ENCODE peak calls at places on chromosomes 12 and 14, in seven cellular contexts. Z is stimulated activated CD4-positive, alpha-beta T cell treated with anti-CD3 and anti-CD28 coated beads, Interleukin-2, amount 100 ng/mL, for 48 hours; P is foreskin melanocyte; L is A673; T is NCI-H2171 treated with DMSO at 0.1 percent for 48 hours; S is anterior cingulate cortex; E is NCI-H510A treated with DMSO at 0.1 percent for 48 hours. C is an unnamed sample.

GRCh38 chr12:132466241-132467188 is 23.4 kb upstream of the FBRSL1 start:
- DNase-seq in T (no peak), S (no peak), L (peak; percentile 35), P (no peak), E (no peak), Z (no peak), C (peak; percentile 99)

GRCh38 chr12:122955151-122955550 is 11.1 kb downstream of the ABCB9 start:
- DNase-seq in L (no peak), T (peak; percentile 54), E (no peak), Z (no peak), S (no peak), P (no peak), C (peak; percentile 90)

GRCh38 chr14:99655521-99655920 is 10.6 kb downstream of the HHIPL1 start:
- DNase-seq in S (no peak), P (no peak), L (no peak), T (no peak), Z (no peak), E (no peak), C (no peak)

GRCh38 chr14:59055439-59056045 is 132.9 kb upstream of the DAAM1 start:
- DNase-seq in S (no peak), P (peak; percentile 46), T (peak; percentile 74), E (peak; percentile 71), L (peak; percentile 56), Z (peak; percentile 3), C (peak; percentile 76)

GRCh38 chr12:122871851-122872785 is 23.8 kb downstream of the VPS37B start:
- DNase-seq in T (peak; percentile 70), E (peak; percentile 80), S (no peak), L (peak; percentile 95), P (peak; percentile 95), Z (peak; percentile 47), C (peak; percentile 33)

GRCh38 chr12:74111688-74112360 is 425.8 kb upstream of the ATXN7L3B start:
- DNase-seq in T (no peak), E (no peak), P (no peak), S (no peak), L (peak; percentile 51), Z (no peak), C (peak; percentile 61)

GRCh38 chr12:24911284-24911791 is 37.6 kb downstream of the BCAT1 start:
- DNase-seq in L (no peak), T (no peak), E (no peak), P (no peak), Z (no peak), S (no peak), C (peak; percentile 88)

GRCh38 chr14:34252227-34252626 is 209.8 kb downstream of the SPTSSA start:
- DNase-seq in P (no peak), E (no peak), Z (no peak), S (no peak), T (no peak), L (no peak), C (no peak)

GRCh38 chr14:35687335-35687939 is 121.7 kb downstream of the RALGAPA1 start:
- DNase-seq in S (no peak), T (peak; percentile 51), L (peak; percentile 70), Z (peak; percentile 15), E (peak; percentile 89), P (peak; percentile 30), C (peak; percentile 74)

GRCh38 chr14:68609012-68609411 is 183.9 kb downstream of the ZFP36L1 start:
- DNase-seq in E (no peak), T (no peak), P (no peak), L (no peak), S (no peak), Z (no peak), C (no peak)

GRCh38 chr12:62983594-62983993 is 48.6 kb upstream of the PPM1H start:
- DNase-seq in Z (no peak), P (no peak), T (no peak), E (no peak), S (no peak), L (peak; percentile 8), C (peak; percentile 9)

GRCh38 chr14:99440278-99440677 is 40.4 kb downstream of the SETD3 start:
- DNase-seq in S (no peak), P (no peak), L (no peak), T (no peak), E (no peak), Z (no peak), C (peak; percentile 25)

GRCh38 chr14:95026851-95027463 is 130.4 kb downstream of the DICER1 start:
- DNase-seq in L (no peak), E (peak; percentile 47), T (no peak), P (no peak), S (no peak), Z (no peak), C (no peak)

GRCh38 chr14:59677771-59678211 is 101.2 kb upstream of the CCDC175 start:
- DNase-seq in Z (no peak), T (no peak), P (no peak), L (no peak), E (no peak), S (no peak), C (no peak)

GRCh38 chr12:12039897-12040296 is 30.8 kb upstream of the BCL2L14 start:
- DNase-seq in T (no peak), P (no peak), E (no peak), S (no peak), Z (no peak), L (no peak), C (no peak)

GRCh38 chr12:58915634-58916033 is 4.7 kb downstream of the LRIG3 start:
- DNase-seq in E (peak; percentile 39), L (peak; percentile 50), Z (no peak), S (no peak), T (peak; percentile 91), P (no peak), C (peak; percentile 38)

GRCh38 chr14:93717222-93717967 is 70.9 kb downstream of the PRIMA1 start:
- DNase-seq in Z (no peak), L (no peak), S (no peak), T (no peak), E (no peak), P (no peak), C (no peak)

GRCh38 chr12:51730745-51731144 is 117.8 kb downstream of the FIGNL2 start:
- DNase-seq in S (no peak), E (no peak), P (no peak), L (no peak), T (no peak), Z (no peak), C (no peak)

GRCh38 chr14:46306267-46306666 is 345.3 kb downstream of the RPL10L start:
- DNase-seq in T (no peak), S (no peak), Z (no peak), L (no peak), E (no peak), P (no peak), C (peak; percentile 91)

GRCh38 chr14:57486767-57487379 is 6.8 kb downstream of the CCDC198 start:
- DNase-seq in Z (no peak), S (no peak), E (peak; percentile 64), P (peak; percentile 19), L (peak; percentile 82), T (peak; percentile 91), C (peak; percentile 97)

GRCh38 chr12:3129301-3130052 is 52.3 kb downstream of the TSPAN9 start:
- DNase-seq in E (no peak), T (no peak), P (peak; percentile 41), S (no peak), L (no peak), Z (no peak), C (peak; percentile 34)

GRCh38 chr14:102761206-102761605 is 16.0 kb upstream of the TRAF3 start:
- DNase-seq in L (no peak), E (no peak), T (no peak), Z (no peak), P (no peak), S (no peak), C (no peak)

GRCh38 chr12:25985296-25985992 is 27.0 kb downstream of the RASSF8 start:
- DNase-seq in T (no peak), L (no peak), E (no peak), P (no peak), Z (no peak), S (no peak), C (peak; percentile 89)

GRCh38 chr12:85309180-85309579 is 29.2 kb downstream of the ALX1 start:
- DNase-seq in L (peak; percentile 11), S (no peak), T (no peak), E (no peak), P (no peak), Z (no peak), C (peak; percentile 27)

GRCh38 chr12:93325855-93326254 is 51.9 kb upstream of the NUDT4 start:
- DNase-seq in L (no peak), Z (no peak), T (no peak), S (no peak), E (no peak), P (no peak), C (no peak)

GRCh38 chr12:57389033-57389432 is 41.8 kb downstream of the R3HDM2 start:
- DNase-seq in L (no peak), E (no peak), T (no peak), Z (no peak), P (no peak), S (no peak), C (no peak)

GRCh38 chr14:56975521-56975920 is 165.2 kb upstream of the OTX2 start:
- DNase-seq in Z (no peak), L (no peak), E (no peak), S (no peak), T (no peak), P (no peak), C (no peak)

GRCh38 chr14:62159314-62159713 is 397.1 kb downstream of the SNAPC1 start:
- DNase-seq in Z (no peak), E (no peak), T (no peak), P (no peak), S (no peak), L (no peak), C (no peak)

C was measured in NCI-H82.